ENCODE peak calls at places on chromosomes 2 and 18, in nine cellular contexts. T is hippocampal formation, Q is HTR-8/SVneo, N is Right ventricle myocardium superior, F is globus pallidus, M is tibial artery, X is heart right ventricle, C is fibroblast of villous mesenchyme, K is SW480. W is an unnamed sample.

GRCh38 chr2:173459363-173459762 is 104.7 kb downstream of the CDCA7 start:
- DNase-seq in T (no peak), Q (no peak), N (no peak), F (no peak), M (no peak), X (no peak), C (no peak), K (no peak), W (no peak)

GRCh38 chr2:201638331-201638730 is 5.0 kb downstream of the TMEM237 start:
- DNase-seq in T (no peak), Q (no peak), N (no peak), F (no peak), M (no peak), X (no peak), C (no peak), K (no peak), W (no peak)

GRCh38 chr2:201135396-201135795 is 19.4 kb downstream of the CFLAR start:
- DNase-seq in T (no peak), Q (no peak), N (no peak), F (no peak), M (no peak), X (no peak), C (peak; percentile 55), K (no peak), W (no peak)

GRCh38 chr2:66477125-66477842 is 42.4 kb downstream of the MEIS1 start:
- DNase-seq in T (no peak), Q (no peak), N (no peak), F (no peak), M (no peak), X (no peak), C (no peak), K (no peak), W (no peak)

GRCh38 chr2:57190007-57190406 is 856.6 kb upstream of the VRK2 start:
- DNase-seq in T (no peak), Q (no peak), N (no peak), F (no peak), M (no peak), X (no peak), C (no peak), K (no peak), W (no peak)

GRCh38 chr2:239131521-239131920 is 269.3 kb downstream of the HDAC4 start:
- DNase-seq in T (peak; percentile 73), Q (no peak), N (peak; percentile 40), F (peak; percentile 91), M (no peak), X (no peak), C (no peak), K (no peak), W (no peak)

GRCh38 chr2:71863338-71863737 is 284.3 kb downstream of the CYP26B1 start:
- DNase-seq in T (no peak), Q (no peak), N (no peak), F (no peak), M (no peak), X (no peak), C (peak; percentile 52), K (no peak), W (no peak)

GRCh38 chr2:122446761-122447160 is 691.3 kb downstream of the TSN start:
- DNase-seq in T (no peak), Q (no peak), N (no peak), F (no peak), M (no peak), X (no peak), C (no peak), K (no peak), W (no peak)

GRCh38 chr2:165863816-165864221 is 69.8 kb upstream of the GALNT3 start:
- DNase-seq in T (no peak), Q (no peak), N (no peak), F (no peak), M (no peak), X (no peak), C (no peak), K (no peak), W (no peak)

GRCh38 chr2:204129591-204130270 is 193.2 kb downstream of the ICOS start:
- DNase-seq in T (no peak), Q (no peak), N (peak; percentile 74), F (no peak), M (no peak), X (peak; percentile 44), C (no peak), K (no peak), W (no peak)

GRCh38 chr2:132489150-132489549 is 72.5 kb downstream of the GPR39 start:
- DNase-seq in T (no peak), Q (peak; percentile 12), N (peak; percentile 44), F (no peak), M (no peak), X (peak; percentile 29), C (peak; percentile 8), K (no peak), W (no peak)

GRCh38 chr18:42931501-42931900 is 184.0 kb downstream of the RIT2 start:
- DNase-seq in T (no peak), Q (no peak), N (no peak), F (no peak), M (no peak), X (no peak), C (peak; percentile 86), K (no peak), W (no peak)

GRCh38 chr2:1664076-1664605 is 80.2 kb downstream of the PXDN start:
- DNase-seq in T (no peak), Q (no peak), N (no peak), F (no peak), M (peak; percentile 8), X (no peak), C (no peak), K (no peak), W (no peak)

GRCh38 chr18:25168011-25168410 is 184.0 kb downstream of the ZNF521 start:
- DNase-seq in T (no peak), Q (no peak), N (no peak), F (no peak), M (no peak), X (no peak), C (no peak), K (no peak), W (no peak)